ENCODE peak calls at places on chromosomes 7 and 10, in eight cellular contexts. A, G, R, H, I, D, J and V are unnamed samples.

GRCh38 chr7:17774701-17775288 is 165.5 kb downstream of the SNX13 start:
- DNase-seq in A (no peak), G (no peak), R (no peak), H (no peak), I (no peak), D (no peak), J (no peak), V (no peak)

GRCh38 chr10:114694735-114695134 is 36.7 kb upstream of the ABLIM1 start:
- DNase-seq in A (peak), G (peak), R (no peak), H (no peak), I (no peak), D (peak), J (no peak), V (no peak)

GRCh38 chr7:31059551-31059950 is 7.4 kb downstream of the ADCYAP1R1 start:
- DNase-seq in A (no peak), G (no peak), R (no peak), H (no peak), I (no peak), D (no peak), J (no peak), V (no peak)

GRCh38 chr7:98870807-98871491 is 1.1 kb upstream of the TMEM130 start:
- DNase-seq in A (no peak), G (no peak), R (no peak), H (no peak), I (no peak), D (no peak), J (no peak), V (no peak)

GRCh38 chr10:101063548-101064414 is 2.0 kb downstream of the KAZALD1 start:
- DNase-seq in A (no peak), G (no peak), R (no peak), H (no peak), I (no peak), D (no peak), J (no peak), V (no peak)

GRCh38 chr7:144835166-144835611 is 664 bp downstream of the TPK1 start:
- DNase-seq in A (peak), G (peak), R (peak), H (peak), I (no peak), D (peak), J (no peak), V (no peak)

GRCh38 chr10:48251525-48252353 is 22.8 kb downstream of the FRMPD2 start:
- DNase-seq in A (peak), G (no peak), R (no peak), H (no peak), I (no peak), D (peak), J (no peak), V (no peak)

GRCh38 chr10:69645296-69645665 is 15.2 kb downstream of the FAM241B start:
- DNase-seq in A (no peak), G (no peak), R (no peak), H (no peak), I (no peak), D (no peak), J (no peak), V (no peak)

GRCh38 chr7:47967123-47967522 is 12.3 kb downstream of the HUS1 start:
- DNase-seq in A (no peak), G (no peak), R (peak), H (no peak), I (no peak), D (no peak), J (no peak), V (no peak)

GRCh38 chr7:47967708-47968107 is 11.7 kb downstream of the HUS1 start:
- DNase-seq in A (no peak), G (no peak), R (no peak), H (no peak), I (no peak), D (no peak), J (no peak), V (no peak)

GRCh38 chr7:47970750-47971149 is 8.7 kb downstream of the HUS1 start:
- DNase-seq in A (no peak), G (no peak), R (no peak), H (no peak), I (no peak), D (no peak), J (no peak), V (no peak)

GRCh38 chr7:47965456-47965855 is 14.0 kb downstream of the HUS1 start:
- DNase-seq in A (no peak), G (no peak), R (no peak), H (no peak), I (no peak), D (no peak), J (no peak), V (no peak)

GRCh38 chr7:47968852-47969774 is 10.3 kb downstream of the HUS1 start:
- DNase-seq in A (peak), G (peak), R (peak), H (peak), I (no peak), D (peak), J (peak), V (no peak)
- TF ChIP-seq CTCF in A (peak), G (peak), R (peak), H (no peak), I (peak), D (peak), J (peak), V (peak)

GRCh38 chr7:139730746-139731612 is 46.8 kb downstream of the HIPK2 start:
- DNase-seq in A (peak), G (peak), R (peak), H (peak), I (no peak), D (peak), J (no peak), V (no peak)
- TF ChIP-seq CTCF in A (no peak), G (no peak), R (no peak), H (no peak), I (no peak), D (no peak), J (no peak), V (no peak)

DNA sequence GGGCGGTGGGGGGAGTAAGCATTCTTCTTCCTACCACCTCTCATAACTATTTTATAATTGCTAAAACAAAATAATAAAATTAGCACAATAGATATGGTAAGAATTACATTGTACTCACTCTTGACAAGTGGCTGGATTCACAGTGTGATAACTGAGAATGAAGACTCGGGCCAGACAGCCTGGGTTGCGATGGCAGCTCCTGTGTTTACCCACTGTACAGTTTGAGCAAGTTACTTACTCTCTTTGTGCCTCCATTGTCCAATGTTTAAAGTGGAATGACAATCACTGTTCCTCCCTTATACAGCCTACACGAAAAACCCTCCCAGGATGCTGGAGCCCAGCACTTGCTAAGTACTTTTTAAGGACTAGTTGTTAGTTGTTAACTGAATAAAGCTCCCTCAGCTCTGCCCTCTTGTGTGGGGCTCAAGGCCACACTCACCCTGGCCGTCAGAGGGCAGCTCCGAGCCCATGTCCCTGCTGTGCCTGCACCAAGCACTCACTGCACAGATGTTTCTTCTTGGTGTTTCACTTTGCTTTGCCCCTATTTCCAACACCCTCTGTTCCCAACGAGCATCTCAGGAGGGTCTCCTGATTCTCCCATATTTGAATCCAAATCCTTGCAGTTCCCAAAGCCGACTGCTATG is 56.4 kb upstream of the NPS start:
- DNase-seq in A (no peak), G (no peak), R (no peak), H (no peak), I (no peak), D (peak), J (no peak), V (no peak)
- TF ChIP-seq CTCF in A (no peak), G (no peak), R (no peak), H (no peak), I (no peak), D (peak), J (no peak), V (no peak)

GRCh38 chr10:53716156-53716555 is 943.6 kb upstream of the MBL2 start:
- DNase-seq in A (no peak), G (no peak), R (no peak), H (no peak), I (no peak), D (no peak), J (no peak), V (no peak)

GRCh38 chr10:53719658-53720057 is 947.1 kb upstream of the MBL2 start:
- DNase-seq in A (no peak), G (no peak), R (no peak), H (no peak), I (no peak), D (no peak), J (no peak), V (no peak)
- TF ChIP-seq CTCF in A (no peak), G (no peak), R (no peak), H (no peak), I (no peak), D (no peak), J (no peak), V (no peak)

DNA sequence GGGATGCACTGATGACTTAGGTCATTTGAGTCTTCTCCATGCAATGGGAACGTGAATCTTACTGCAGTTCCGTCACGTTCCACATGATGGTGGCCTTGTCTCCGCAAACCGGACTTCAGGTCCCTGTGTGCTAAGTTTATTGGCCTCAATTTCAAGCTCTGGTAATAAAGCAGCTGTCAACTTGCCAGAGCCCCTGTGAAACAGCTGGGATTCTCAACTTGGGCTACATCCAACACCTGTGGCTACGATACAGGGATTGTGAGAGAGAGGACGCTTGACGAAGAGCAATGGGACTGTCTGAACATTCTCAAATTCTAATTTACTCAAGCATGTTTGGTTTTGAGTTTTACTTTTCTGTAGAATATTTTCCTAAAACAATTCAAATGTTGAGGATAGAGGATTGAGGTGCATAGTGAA is 174.2 kb downstream of the PTN start:
- DNase-seq in A (peak), G (peak), R (peak), H (peak), I (peak), D (peak), J (peak), V (peak)
- TF ChIP-seq CTCF in A (no peak), G (peak), R (peak), H (no peak), I (peak), D (peak), J (peak), V (peak)

GRCh38 chr10:64537112-64537511 is 1015.9 kb downstream of the REEP3 start:
- DNase-seq in A (no peak), G (no peak), R (no peak), H (no peak), I (no peak), D (no peak), J (no peak), V (no peak)
- TF ChIP-seq CTCF in A (no peak), G (no peak), R (no peak), H (no peak), I (no peak), D (no peak), J (no peak), V (no peak)

GRCh38 chr10:77969029-77969635 is 42.6 kb upstream of the DLG5 start:
- DNase-seq in A (no peak), G (no peak), R (no peak), H (peak), I (no peak), D (no peak), J (no peak), V (no peak)

GRCh38 chr10:77965294-77965693 is 38.7 kb upstream of the DLG5 start:
- DNase-seq in A (no peak), G (peak), R (no peak), H (no peak), I (no peak), D (peak), J (peak), V (peak)

GRCh38 chr10:77970869-77971803 is 44.6 kb upstream of the DLG5 start:
- DNase-seq in A (no peak), G (peak), R (peak), H (peak), I (peak), D (peak), J (peak), V (peak)

GRCh38 chr10:77963901-77964300 is 37.3 kb upstream of the DLG5 start:
- DNase-seq in A (no peak), G (no peak), R (no peak), H (no peak), I (no peak), D (no peak), J (no peak), V (no peak)

DNA sequence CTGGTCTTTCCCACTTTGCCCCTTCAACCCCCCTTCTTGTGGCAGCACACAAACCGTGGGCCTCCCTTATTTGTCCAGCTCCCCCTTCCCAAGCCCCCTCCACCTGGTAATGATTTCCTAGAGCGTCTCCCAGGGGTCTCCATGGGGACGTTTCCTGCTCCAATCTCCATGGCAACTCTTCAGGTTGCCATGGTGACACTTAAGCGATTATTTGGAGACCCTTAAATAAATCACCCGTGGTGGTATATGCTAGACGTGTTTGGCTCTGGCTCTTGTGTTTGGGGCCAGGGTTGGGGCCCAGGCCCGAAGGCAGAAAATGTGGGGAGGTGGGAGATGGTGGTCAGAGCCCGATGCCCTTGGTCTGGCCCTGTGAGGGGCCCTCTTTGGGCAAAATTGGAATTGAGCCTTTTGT is 41.1 kb upstream of the DLG5 start:
- DNase-seq in A (no peak), G (no peak), R (no peak), H (no peak), I (no peak), D (no peak), J (no peak), V (no peak)
- TF ChIP-seq CTCF in A (no peak), G (no peak), R (no peak), H (no peak), I (no peak), D (no peak), J (no peak), V (no peak)